ENCODE peak calls at places on chromosome 2, in five cellular contexts. R, P, J, L and N are unnamed samples.

GRCh38 chr2:241509408-241509784 is 1.0 kb upstream of the STK25 start:
- DNase-seq in J (no peak), L (no peak), R (no peak), P (no peak), N (no peak)

GRCh38 chr2:25756444-25757022 is 83.2 kb upstream of the DTNB start:
- DNase-seq in J (no peak), P (no peak), R (no peak), L (no peak), N (no peak)

GRCh38 chr2:196514641-196515040 is 124.9 kb upstream of the CCDC150 start:
- DNase-seq in R (no peak), L (no peak), J (no peak), P (no peak), N (no peak)

GRCh38 chr2:152890746-152891145 is 172.3 kb downstream of the ARL6IP6 start:
- DNase-seq in L (no peak), P (no peak), R (no peak), J (no peak), N (no peak)

GRCh38 chr2:168434164-168434563 is 21.9 kb upstream of the CERS6 start:
- DNase-seq in L (no peak), P (no peak), R (no peak), J (no peak), N (no peak)

GRCh38 chr2:239809391-239809790 is 215.8 kb downstream of the NDUFA10 start:
- DNase-seq in P (no peak), L (no peak), R (no peak), J (no peak), N (no peak)

GRCh38 chr2:84838434-84839145 is 42.3 kb downstream of the TRABD2A start:
- DNase-seq in R (no peak), L (no peak), P (peak; percentile 93), J (no peak), N (no peak)

GRCh38 chr2:156659694-156660093 is 223.5 kb downstream of the GPD2 start:
- DNase-seq in R (no peak), L (peak; percentile 7), P (no peak), J (no peak), N (no peak)

GRCh38 chr2:1219901-1220691 is 193.2 kb upstream of the TPO start:
- DNase-seq in J (no peak), R (no peak), L (no peak), P (no peak), N (no peak)

GRCh38 chr2:239399404-239399999 is 1.3 kb downstream of the HDAC4 start:
- DNase-seq in L (peak; percentile 54), R (no peak), P (peak; percentile 8), J (peak; percentile 51), N (no peak)

GRCh38 chr2:222298311-222299150 is at the start of gene PAX3:
- DNase-seq in L (peak; percentile 74), J (no peak), R (no peak), P (no peak), N (no peak)

GRCh38 chr2:54572262-54572635 is 116.1 kb downstream of the SPTBN1 start:
- DNase-seq in P (peak; percentile 94), R (peak; percentile 81), J (no peak), L (no peak), N (no peak)

GRCh38 chr2:39433586-39434195 is 3.4 kb downstream of the MAP4K3 start:
- DNase-seq in J (no peak), R (no peak), L (no peak), P (no peak), N (no peak)

GRCh38 chr2:240396623-240397541 is 38.6 kb upstream of the GPC1 start:
- DNase-seq in R (no peak), P (no peak), J (peak; percentile 39), L (no peak), N (no peak)

GRCh38 chr2:207711750-207712487 is 479 bp downstream of the CCNYL1 start:
- DNase-seq in P (peak; percentile 33), L (no peak), R (no peak), J (peak; percentile 70), N (no peak)

GRCh38 chr2:98498703-98499445 is 54.2 kb downstream of the INPP4A start:
- DNase-seq in L (no peak), R (no peak), J (no peak), P (no peak), N (peak; percentile 50)

GRCh38 chr2:203802277-203803045 is 65.1 kb upstream of the CTLA4 start:
- DNase-seq in R (peak; percentile 25), P (peak; percentile 50), L (no peak), J (no peak), N (no peak)

GRCh38 chr2:238786379-238786778 is 61.5 kb upstream of the TWIST2 start:
- DNase-seq in J (no peak), P (no peak), R (no peak), L (no peak), N (no peak)

GRCh38 chr2:67846341-67847070 is 216.3 kb downstream of the C1D start:
- DNase-seq in R (peak; percentile 92), P (peak; percentile 98), L (peak; percentile 84), J (peak; percentile 82), N (no peak)
- H3K4me3 ChIP-seq in R (no peak overlapping the region), P (no peak overlapping the region), L (no peak overlapping the region), J (no peak overlapping the region), N (peak overlapping the region; percentile 31)

GRCh38 chr2:59959944-59960343 is 593.5 kb downstream of the BCL11A start:
- DNase-seq in J (no peak), L (no peak), P (no peak), R (no peak), N (no peak)
- H3K4me3 ChIP-seq in J (no peak overlapping the region), L (no peak overlapping the region), P (no peak overlapping the region), R (no peak overlapping the region), N (no peak overlapping the region)

DNA sequence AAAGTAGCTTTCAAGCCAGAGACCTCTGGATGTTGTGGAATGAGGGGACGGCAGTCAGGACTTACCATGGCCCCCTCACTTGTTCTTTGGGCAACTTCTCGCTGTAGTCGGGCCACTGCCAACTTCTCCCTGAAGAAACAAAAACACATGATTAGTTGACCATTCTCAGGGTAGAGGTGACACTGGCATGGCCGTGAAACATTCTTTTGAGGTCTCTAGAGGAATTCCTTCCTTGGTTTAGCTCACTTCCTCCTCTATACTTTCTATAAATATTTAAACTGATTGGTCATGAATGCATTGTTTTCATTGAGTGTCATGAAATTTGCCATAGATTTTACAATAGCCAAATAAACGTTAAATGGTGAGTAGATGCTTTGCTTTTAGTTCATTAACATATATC is 354.6 kb downstream of the NCKAP5 start:
- DNase-seq in L (no peak), J (no peak), P (peak; percentile 26), R (no peak), N (no peak)
- H3K4me3 ChIP-seq in L (no peak overlapping the region), J (no peak overlapping the region), P (no peak overlapping the region), R (no peak overlapping the region), N (no peak overlapping the region)

GRCh38 chr2:113138428-113139322 is 11.3 kb downstream of the IL1RN start:
- DNase-seq in J (no peak), R (no peak), P (peak; percentile 66), L (peak; percentile 73), N (no peak)
- H3K4me3 ChIP-seq in J (no peak overlapping the region), R (no peak overlapping the region), P (no peak overlapping the region), L (no peak overlapping the region), N (no peak overlapping the region)

DNA sequence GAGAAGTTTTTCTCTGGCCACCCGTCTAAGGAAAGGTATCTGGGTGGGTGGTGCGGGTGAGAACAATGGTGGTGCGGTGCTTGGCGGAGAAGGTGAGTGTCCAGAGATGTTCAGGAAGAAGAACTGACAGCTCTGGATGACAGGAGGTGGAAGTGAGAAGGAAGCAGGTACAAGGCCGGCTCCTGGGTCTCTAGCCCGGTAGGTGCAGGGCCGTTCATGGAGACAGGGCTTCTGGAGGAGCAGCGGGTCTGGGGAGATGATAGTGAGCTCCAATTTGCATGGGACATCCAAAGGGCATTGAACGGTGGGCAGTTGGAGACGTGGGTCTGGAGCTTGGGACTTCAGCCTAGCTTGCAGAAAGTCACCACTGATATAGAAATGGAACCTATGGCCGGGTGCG is 979 bp upstream of the FAHD2B start:
- DNase-seq in J (no peak), R (no peak), P (no peak), L (no peak), N (no peak)
- H3K4me3 ChIP-seq in J (no peak overlapping the region), R (no peak overlapping the region), P (no peak overlapping the region), L (peak overlapping the region; percentile 49), N (peak overlapping the region; percentile 59)

DNA sequence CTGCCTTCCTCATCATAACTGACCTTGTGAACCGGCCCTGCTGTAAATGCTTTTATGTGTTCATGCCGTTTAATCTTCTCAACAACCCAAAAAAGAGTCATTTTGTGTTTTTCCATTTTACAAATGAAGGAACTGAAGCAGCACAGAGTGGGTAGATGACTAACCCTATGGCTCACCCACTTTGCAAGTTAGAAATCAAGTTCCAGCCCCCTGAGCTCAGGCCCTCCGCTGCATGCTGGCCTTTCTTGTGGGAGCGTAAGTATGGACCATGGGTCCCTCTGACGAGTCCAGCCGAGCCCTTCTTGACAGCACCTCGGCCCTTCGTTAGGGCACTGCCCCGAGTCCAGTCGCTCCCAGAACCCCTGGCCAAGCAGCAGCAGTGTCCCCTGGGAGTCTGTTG is 194.6 kb downstream of the GLI2 start:
- DNase-seq in J (no peak), L (no peak), P (peak; percentile 58), R (no peak), N (no peak)
- H3K4me3 ChIP-seq in J (no peak overlapping the region), L (no peak overlapping the region), P (no peak overlapping the region), R (no peak overlapping the region), N (no peak overlapping the region)

DNA sequence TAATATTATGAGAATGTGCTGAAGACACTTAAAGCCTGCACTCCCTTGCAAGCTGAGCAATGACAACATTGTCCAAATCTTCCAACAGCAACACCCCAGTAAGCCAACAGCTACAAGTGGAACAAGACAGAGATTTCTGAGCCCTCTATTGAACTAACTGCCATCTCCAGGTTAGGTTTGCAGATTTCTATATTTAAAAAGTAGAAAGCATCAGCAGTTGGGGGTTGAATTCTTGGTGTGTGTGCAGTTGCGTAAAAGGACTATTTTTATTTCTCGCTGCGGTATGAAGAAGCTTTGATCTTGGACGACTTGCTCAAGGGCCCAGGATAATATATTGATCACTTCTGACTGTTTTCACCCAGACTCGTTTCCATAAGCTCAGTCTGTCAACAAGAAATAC is 106.2 kb upstream of the ZFP36L2 start:
- DNase-seq in P (no peak), R (no peak), L (no peak), J (no peak), N (no peak)
- H3K4me3 ChIP-seq in P (no peak overlapping the region), R (no peak overlapping the region), L (no peak overlapping the region), J (no peak overlapping the region), N (no peak overlapping the region)

GRCh38 chr2:2557448-2557847 is 226.4 kb upstream of the MYT1L start:
- DNase-seq in J (no peak), R (no peak), P (no peak), L (no peak), N (no peak)
- H3K4me3 ChIP-seq in J (no peak overlapping the region), R (no peak overlapping the region), P (no peak overlapping the region), L (no peak overlapping the region), N (no peak overlapping the region)

GRCh38 chr2:163711244-163711643 is 24.6 kb downstream of the FIGN start:
- DNase-seq in L (no peak), P (no peak), J (no peak), R (no peak), N (no peak)

GRCh38 chr2:163708265-163708664 is 27.5 kb downstream of the FIGN start:
- DNase-seq in P (no peak), J (no peak), R (no peak), L (no peak), N (no peak)

GRCh38 chr2:163713534-163714311 is 22.1 kb downstream of the FIGN start:
- DNase-seq in P (no peak), L (peak; percentile 79), J (no peak), R (no peak), N (peak; percentile 56)

GRCh38 chr2:163709270-163709669 is 26.5 kb downstream of the FIGN start:
- DNase-seq in P (no peak), R (no peak), L (no peak), J (no peak), N (no peak)

GRCh38 chr2:163711699-163712098 is 24.1 kb downstream of the FIGN start:
- DNase-seq in L (no peak), P (no peak), J (no peak), R (no peak), N (no peak)
- H3K4me3 ChIP-seq in L (no peak overlapping the region), P (no peak overlapping the region), J (no peak overlapping the region), R (no peak overlapping the region), N (peak overlapping the region; percentile 43)